ENCODE peak calls at places on chromosomes 16 and 17, in four cellular contexts. C is WTC11, M is K562, A is HepG2. U is an unnamed sample.

GRCh38 chr17:81248649-81249048 is 9.5 kb downstream of the NDUFAF8 start:
- DNase-seq in M (no peak), A (no peak), C (no peak), U (no peak)

GRCh38 chr17:76335716-76336381 is 17.9 kb downstream of the PRPSAP1 start:
- DNase-seq in M (no peak), A (no peak), C (no peak), U (no peak)

GRCh38 chr17:50060951-50061712 is 5.2 kb downstream of the ITGA3 start:
- DNase-seq in C (no peak), M (no peak), A (no peak), U (no peak)

GRCh38 chr17:75459590-75460267 is 3.3 kb downstream of the TMEM94 start:
- DNase-seq in A (peak), M (no peak), C (no peak), U (no peak)

GRCh38 chr17:77437017-77437416 is 296.2 kb downstream of the SEC14L1 start:
- DNase-seq in A (no peak), M (peak), C (no peak), U (no peak)

GRCh38 chr16:11250091-11250785 is 5.8 kb downstream of the SOCS1 start:
- DNase-seq in A (no peak), M (no peak), C (peak), U (no peak)

GRCh38 chr17:20059728-20060188 is 50.6 kb downstream of the SPECC1 start:
- DNase-seq in A (peak), M (no peak), C (no peak), U (no peak)

GRCh38 chr17:16272111-16272510 is 55.1 kb downstream of the PIGL start:
- DNase-seq in M (no peak), C (no peak), A (no peak), U (no peak)

GRCh38 chr17:7425316-7425715 is at the start of gene SPEM2:
- DNase-seq in M (no peak), A (no peak), C (no peak), U (no peak)

GRCh38 chr16:86730086-86730485 is 151.7 kb downstream of the FOXL1 start:
- DNase-seq in A (no peak), C (no peak), M (no peak), U (no peak)

GRCh38 chr16:47461598-47462266 is 601 bp downstream of the PHKB start:
- DNase-seq in M (peak), A (peak), C (no peak), U (peak)

DNA sequence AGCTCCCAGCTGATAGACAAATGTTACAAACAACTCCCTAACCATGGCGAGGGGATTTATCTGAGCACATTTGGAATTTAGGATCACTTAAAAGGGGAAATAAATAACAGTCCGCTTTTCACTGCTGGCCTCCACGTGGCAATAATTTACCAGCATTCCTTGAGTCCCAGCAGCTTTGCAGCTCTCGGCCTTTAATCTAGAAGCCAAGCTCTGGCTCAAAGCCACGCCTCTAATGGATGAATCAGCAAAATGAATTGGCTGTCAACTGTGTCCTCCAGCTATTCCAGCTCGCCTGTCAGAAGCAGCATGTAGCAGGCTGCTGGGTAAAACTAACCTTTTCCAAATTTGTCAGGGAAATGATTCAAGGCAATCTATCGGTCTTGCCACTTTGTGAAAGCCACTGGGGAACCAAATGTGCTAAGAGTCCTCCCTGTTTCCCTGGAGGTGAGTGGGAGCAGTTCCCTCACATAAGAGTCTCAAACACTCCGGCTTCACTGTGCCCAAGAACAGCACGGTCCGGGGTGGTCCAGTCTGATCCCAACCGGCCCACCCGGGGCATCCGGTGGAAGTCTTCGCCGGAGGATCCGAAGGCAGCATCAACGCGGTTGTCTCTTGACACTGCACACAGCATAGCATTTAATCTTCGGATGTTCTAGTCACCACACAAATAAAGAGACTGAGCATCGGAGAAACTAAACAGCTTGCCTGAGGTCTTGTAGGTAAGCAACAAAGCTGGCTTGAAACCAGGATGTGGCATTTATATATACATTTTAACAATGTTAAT is 143.3 kb downstream of the PARN start:
- DNase-seq in A (peak), M (peak), C (no peak), U (peak)
- TF ChIP-seq ELF4 in A (no peak), M (no peak), C (no peak), U (no peak)

GRCh38 chr16:85286970-85287814 is 174.9 kb upstream of the CIBAR2 start:
- DNase-seq in M (peak), A (no peak), C (no peak), U (no peak)

GRCh38 chr16:85286066-85286712 is 173.9 kb upstream of the CIBAR2 start:
- DNase-seq in C (no peak), A (no peak), M (no peak), U (no peak)

GRCh38 chr16:85284138-85284897 is 172.0 kb upstream of the CIBAR2 start:
- DNase-seq in A (no peak), C (no peak), M (no peak), U (no peak)

GRCh38 chr16:85283305-85284050 is 171.2 kb upstream of the CIBAR2 start:
- DNase-seq in C (no peak), M (no peak), A (no peak), U (no peak)

DNA sequence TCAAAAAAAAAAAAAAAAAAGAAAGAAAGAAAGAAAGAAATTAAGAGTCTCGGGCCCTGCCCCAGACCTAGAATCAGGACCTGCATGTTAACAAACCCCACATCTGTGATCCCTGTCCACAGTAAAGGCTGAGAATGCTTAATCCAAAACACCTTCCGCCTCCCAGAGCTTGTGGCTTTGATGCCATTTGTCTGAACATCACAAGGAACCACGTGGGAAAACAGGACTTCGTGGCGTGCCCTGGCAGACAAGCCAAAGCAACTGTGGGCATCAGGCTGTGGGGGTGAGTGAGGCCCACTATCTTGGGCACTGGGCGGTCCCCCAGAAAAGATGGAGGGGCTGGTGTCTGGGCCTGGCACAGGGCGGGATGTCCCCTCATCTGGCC is 173.4 kb upstream of the CIBAR2 start:
- DNase-seq in M (no peak), A (no peak), C (no peak), U (no peak)
- TF ChIP-seq ELF4 in M (no peak), A (no peak), C (no peak), U (no peak)

GRCh38 chr17:30358055-30358760 is 20.5 kb upstream of the CPD start:
- DNase-seq in A (no peak), M (no peak), C (no peak), U (no peak)

GRCh38 chr17:30363715-30364202 is 15.0 kb upstream of the CPD start:
- DNase-seq in C (no peak), A (no peak), M (no peak), U (no peak)

GRCh38 chr17:30361766-30362279 is 16.9 kb upstream of the CPD start:
- DNase-seq in M (no peak), A (no peak), C (no peak), U (no peak)

GRCh38 chr17:30357476-30357875 is 21.3 kb upstream of the CPD start:
- DNase-seq in C (no peak), M (no peak), A (no peak), U (no peak)

GRCh38 chr17:30360396-30360795 is 18.3 kb upstream of the CPD start:
- DNase-seq in A (no peak), M (no peak), C (no peak), U (no peak)
- TF ChIP-seq ELF4 in A (no peak), M (no peak), C (no peak), U (no peak)

DNA sequence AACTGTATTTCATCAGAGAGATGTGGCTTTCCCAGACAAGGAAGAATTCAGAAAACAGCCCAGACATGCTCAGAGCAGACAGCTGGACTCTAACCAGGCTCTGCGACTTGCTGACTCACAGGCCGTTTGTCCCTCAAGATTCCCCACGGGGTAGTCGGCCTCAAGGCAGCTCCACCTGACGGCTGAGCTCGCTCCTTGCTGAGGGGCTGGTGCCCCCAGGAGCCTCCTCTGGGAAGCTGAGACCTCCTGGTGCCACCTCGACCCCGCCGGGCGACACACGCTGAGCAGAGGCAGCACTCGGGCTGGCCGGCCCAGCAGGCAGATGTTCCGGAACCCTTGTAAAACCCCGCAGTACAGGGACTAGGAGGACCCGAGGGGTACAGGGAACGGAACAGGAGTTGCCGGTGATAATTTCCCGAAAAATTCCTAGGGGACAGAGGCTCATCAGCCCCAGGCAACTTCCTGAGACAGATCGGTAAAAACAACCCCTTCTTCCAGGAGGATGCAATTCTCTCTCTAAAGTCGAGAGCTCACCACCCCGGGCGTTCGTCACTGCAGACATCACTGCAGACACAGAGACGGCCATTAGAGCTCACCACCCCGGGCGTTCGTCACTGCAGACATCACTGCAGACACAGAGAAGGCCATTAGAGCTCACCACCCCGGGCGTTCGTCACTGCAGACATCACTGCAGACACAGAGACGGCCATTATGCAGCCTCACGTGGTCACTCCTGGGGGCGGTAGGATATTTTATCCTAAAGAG is 19.9 kb downstream of the RPH3AL start:
- DNase-seq in A (no peak), C (no peak), M (no peak), U (no peak)
- TF ChIP-seq ELF4 in A (no peak), C (no peak), M (no peak), U (no peak)

DNA sequence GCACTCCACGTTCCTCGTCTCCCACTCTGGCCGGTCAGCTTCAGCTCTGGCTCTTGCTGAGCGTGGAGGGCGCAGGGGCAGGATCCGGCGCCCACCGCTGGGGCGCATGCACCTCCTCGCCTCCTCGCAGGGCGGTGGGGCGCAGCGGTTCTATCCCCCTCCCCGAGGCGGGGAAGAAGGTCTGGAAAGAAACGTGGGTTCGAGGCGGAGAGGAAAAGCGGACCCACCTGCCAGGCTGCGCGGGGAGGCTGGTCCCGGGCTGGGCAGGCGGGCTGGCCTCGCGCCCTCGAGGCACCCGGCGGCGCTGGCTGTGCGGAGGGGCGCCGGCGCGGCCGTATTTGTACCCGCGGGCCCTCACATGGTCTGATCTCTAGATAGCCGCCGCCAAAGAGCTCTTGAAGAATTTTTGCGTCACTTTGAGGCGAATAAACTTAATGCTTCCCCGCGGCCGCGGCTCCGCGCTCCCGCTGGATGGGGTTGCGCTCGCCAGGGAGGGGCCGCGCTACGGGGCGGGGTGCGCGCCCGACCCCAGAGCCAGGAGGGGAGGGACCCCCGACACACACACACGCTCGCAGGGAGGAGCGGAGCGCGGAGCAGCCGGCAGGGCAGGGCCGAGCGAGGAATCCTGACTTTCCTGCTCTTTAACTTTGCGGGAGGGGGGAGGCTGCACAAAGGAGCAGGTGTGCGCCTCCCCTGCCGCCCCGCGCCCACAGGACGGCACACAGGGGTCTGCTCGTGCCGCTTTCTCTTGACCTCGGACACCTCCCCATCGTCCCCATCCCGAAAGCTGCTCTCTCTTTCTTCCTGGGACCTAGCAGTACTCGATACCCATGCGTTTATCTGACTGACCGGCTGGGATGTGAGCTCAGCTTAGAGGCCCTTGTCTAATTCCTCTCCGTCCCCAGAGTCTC is at the start of gene SLC6A4:
- DNase-seq in C (peak), A (no peak), M (peak), U (no peak)
- TF ChIP-seq ELF4 in C (peak), A (no peak), M (no peak), U (no peak)

DNA sequence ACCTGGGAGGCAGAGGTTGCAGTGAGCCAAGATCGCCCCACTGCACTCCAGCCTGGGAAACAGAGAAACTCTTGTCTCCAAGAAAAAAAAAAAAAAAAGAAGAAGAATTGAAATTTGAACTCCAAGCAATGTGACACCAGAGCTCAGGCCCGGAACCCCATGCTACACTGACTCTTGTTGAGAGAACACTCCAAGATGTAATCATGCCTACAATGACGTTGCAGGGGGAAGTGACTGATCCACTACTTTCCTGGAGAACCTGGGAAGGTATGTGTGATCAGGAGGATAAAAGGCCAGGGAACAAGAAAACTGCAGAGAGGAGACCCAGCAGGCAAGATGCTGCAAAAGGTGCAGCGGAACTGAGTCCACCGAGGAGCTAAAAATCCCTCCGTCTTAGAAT is 57.9 kb downstream of the ADCY9 start:
- DNase-seq in A (no peak), C (no peak), M (no peak), U (no peak)
- TF ChIP-seq ELF4 in A (no peak), C (no peak), M (no peak), U (no peak)